ENCODE peak calls at places on chromosomes 1 and 21, in nine cellular contexts. One of them, this sample, is unnamed. For H3K36me3, the result is how much of the 10 kb centered on the place peaks cover.

GRCh38 chr1:41381691-41382530 is 20.7 kb downstream of the FOXO6 start:
- DNase-seq in DND-41: no peak
- DNase-seq in Panc1: no peak
- DNase-seq in ovary: no peak
- DNase-seq in sigmoid colon: peak
- DNase-seq in OCI-LY7: no peak
- DNase-seq in hepatocyte: peak
- DNase-seq in fibroblast of lung: peak
- DNase-seq in IMR-90: no peak
- DNase-seq in this sample: no peak

GRCh38 chr21:46130721-46131720 is 24.4 kb downstream of the FTCD start:
- DNase-seq in DND-41: no peak
- DNase-seq in Panc1: no peak
- DNase-seq in ovary: no peak
- DNase-seq in sigmoid colon: no peak
- DNase-seq in OCI-LY7: no peak
- DNase-seq in hepatocyte: no peak
- DNase-seq in fibroblast of lung: peak
- DNase-seq in IMR-90: no peak
- DNase-seq in this sample: no peak

GRCh38 chr1:226688056-226688748 is 50.9 kb downstream of the ITPKB start:
- DNase-seq in DND-41: no peak
- DNase-seq in Panc1: no peak
- DNase-seq in ovary: no peak
- DNase-seq in sigmoid colon: peak
- DNase-seq in OCI-LY7: peak
- DNase-seq in hepatocyte: no peak
- DNase-seq in fibroblast of lung: no peak
- DNase-seq in IMR-90: no peak
- DNase-seq in this sample: no peak

GRCh38 chr21:46051821-46052675 is 45.9 kb upstream of the COL6A2 start:
- DNase-seq in DND-41: no peak
- DNase-seq in Panc1: no peak
- DNase-seq in ovary: no peak
- DNase-seq in sigmoid colon: peak
- DNase-seq in OCI-LY7: no peak
- DNase-seq in hepatocyte: no peak
- DNase-seq in fibroblast of lung: no peak
- DNase-seq in IMR-90: no peak
- DNase-seq in this sample: no peak

GRCh38 chr1:181587870-181588438 is 104.6 kb downstream of the CACNA1E start:
- DNase-seq in DND-41: peak
- DNase-seq in Panc1: no peak
- DNase-seq in ovary: no peak
- DNase-seq in sigmoid colon: no peak
- DNase-seq in OCI-LY7: no peak
- DNase-seq in hepatocyte: no peak
- DNase-seq in fibroblast of lung: no peak
- DNase-seq in IMR-90: no peak
- DNase-seq in this sample: no peak

GRCh38 chr1:224632381-224632871 is 16.3 kb downstream of the CNIH3 start:
- DNase-seq in DND-41: no peak
- DNase-seq in Panc1: no peak
- DNase-seq in ovary: peak
- DNase-seq in sigmoid colon: no peak
- DNase-seq in OCI-LY7: no peak
- DNase-seq in hepatocyte: no peak
- DNase-seq in fibroblast of lung: peak
- DNase-seq in IMR-90: peak
- DNase-seq in this sample: no peak

GRCh38 chr1:29469457-29469856 is 233.1 kb downstream of the PTPRU start:
- DNase-seq in DND-41: no peak
- DNase-seq in Panc1: no peak
- DNase-seq in ovary: peak
- DNase-seq in sigmoid colon: peak
- DNase-seq in OCI-LY7: no peak
- DNase-seq in hepatocyte: no peak
- DNase-seq in fibroblast of lung: no peak
- DNase-seq in IMR-90: no peak
- DNase-seq in this sample: no peak

GRCh38 chr1:237133921-237134320 is 91.9 kb downstream of the RYR2 start:
- DNase-seq in DND-41: no peak
- DNase-seq in Panc1: no peak
- DNase-seq in ovary: no peak
- DNase-seq in sigmoid colon: no peak
- DNase-seq in OCI-LY7: no peak
- DNase-seq in hepatocyte: no peak
- DNase-seq in fibroblast of lung: no peak
- DNase-seq in IMR-90: no peak
- DNase-seq in this sample: no peak

GRCh38 chr1:204041803-204042505 is 31.0 kb upstream of the SOX13 start:
- DNase-seq in DND-41: no peak
- DNase-seq in Panc1: no peak
- DNase-seq in ovary: no peak
- DNase-seq in sigmoid colon: peak
- DNase-seq in OCI-LY7: no peak
- DNase-seq in hepatocyte: no peak
- DNase-seq in fibroblast of lung: peak
- DNase-seq in IMR-90: peak
- DNase-seq in this sample: no peak

GRCh38 chr21:37072988-37073416 is at the start of the genes PIGP and TTC3:
- DNase-seq in DND-41: peak
- DNase-seq in Panc1: no peak
- DNase-seq in ovary: peak
- DNase-seq in sigmoid colon: peak
- DNase-seq in OCI-LY7: peak
- DNase-seq in hepatocyte: peak
- DNase-seq in fibroblast of lung: peak
- DNase-seq in IMR-90: peak
- DNase-seq in this sample: peak

GRCh38 chr21:37074546-37074945 is 1.5 kb downstream of the TTC3 start:
- DNase-seq in DND-41: no peak
- DNase-seq in Panc1: no peak
- DNase-seq in ovary: no peak
- DNase-seq in sigmoid colon: no peak
- DNase-seq in OCI-LY7: no peak
- DNase-seq in hepatocyte: no peak
- DNase-seq in fibroblast of lung: no peak
- DNase-seq in IMR-90: no peak
- DNase-seq in this sample: no peak

GRCh38 chr21:37072239-37072987 is 458 bp downstream of the PIGP start:
- DNase-seq in DND-41: no peak
- DNase-seq in Panc1: no peak
- DNase-seq in ovary: peak
- DNase-seq in sigmoid colon: peak
- DNase-seq in OCI-LY7: no peak
- DNase-seq in hepatocyte: peak
- DNase-seq in fibroblast of lung: no peak
- DNase-seq in IMR-90: peak
- DNase-seq in this sample: peak

GRCh38 chr21:37074195-37074510 is 1.1 kb downstream of the TTC3 start:
- DNase-seq in DND-41: no peak
- DNase-seq in Panc1: no peak
- DNase-seq in ovary: no peak
- DNase-seq in sigmoid colon: no peak
- DNase-seq in OCI-LY7: no peak
- DNase-seq in hepatocyte: no peak
- DNase-seq in fibroblast of lung: no peak
- DNase-seq in IMR-90: no peak
- DNase-seq in this sample: no peak

DNA sequence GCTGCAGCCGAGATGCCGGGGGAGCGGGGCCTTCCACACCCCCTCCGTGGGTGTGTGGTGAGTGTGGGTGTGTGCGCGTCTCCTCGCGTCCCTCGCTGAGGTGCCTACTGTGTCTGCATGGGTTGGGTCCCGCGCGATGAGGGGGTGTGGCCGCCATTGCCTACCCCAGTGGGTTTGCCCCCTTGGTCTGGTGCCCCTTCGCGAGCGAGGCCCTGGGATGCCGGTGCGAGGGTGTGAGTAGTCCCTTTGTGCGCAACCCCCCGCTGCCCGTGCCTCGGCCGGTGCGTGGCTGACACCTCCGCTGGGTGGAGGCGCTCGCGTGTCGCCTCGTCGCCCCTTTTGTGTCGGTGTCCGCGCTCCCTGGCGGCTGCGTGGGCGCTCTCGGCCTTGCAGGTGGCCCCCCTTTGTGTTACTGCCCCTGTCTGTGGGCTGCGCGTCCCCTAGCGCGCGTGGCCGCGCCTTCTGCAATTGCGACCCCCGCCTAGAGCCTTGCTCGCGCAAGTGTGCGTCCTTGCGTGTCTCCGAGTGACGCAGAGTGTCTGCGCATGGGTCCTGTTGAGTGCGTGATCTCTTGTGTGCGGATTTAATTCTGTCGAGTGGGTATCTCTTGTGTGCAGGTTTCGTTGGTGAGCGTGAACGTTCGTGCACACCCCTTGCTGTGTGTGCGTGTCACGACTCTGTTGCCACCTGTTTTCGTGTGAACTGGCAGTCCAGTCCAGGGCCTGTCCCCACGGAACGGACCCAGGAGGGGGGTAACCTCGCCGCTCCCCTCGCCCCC is 552 bp downstream of the TTC3 start:
- DNase-seq in DND-41: peak
- DNase-seq in Panc1: no peak
- DNase-seq in ovary: peak
- DNase-seq in sigmoid colon: peak
- DNase-seq in OCI-LY7: peak
- DNase-seq in hepatocyte: peak
- DNase-seq in fibroblast of lung: peak
- DNase-seq in IMR-90: peak
- DNase-seq in this sample: no peak
- TF ChIP-seq CTCF in DND-41: peak
- TF ChIP-seq CTCF in Panc1: no peak
- TF ChIP-seq CTCF in ovary: peak
- TF ChIP-seq CTCF in sigmoid colon: no peak
- TF ChIP-seq CTCF in OCI-LY7: peak
- TF ChIP-seq CTCF in hepatocyte: no peak
- TF ChIP-seq CTCF in fibroblast of lung: no peak
- TF ChIP-seq CTCF in IMR-90: no peak
- TF ChIP-seq CTCF in this sample: peak

GRCh38 chr1:167544447-167544846 is 9.1 kb downstream of the CREG1 start:
- DNase-seq in DND-41: no peak
- DNase-seq in Panc1: no peak
- DNase-seq in ovary: no peak
- DNase-seq in sigmoid colon: no peak
- DNase-seq in OCI-LY7: no peak
- DNase-seq in hepatocyte: no peak
- DNase-seq in fibroblast of lung: no peak
- DNase-seq in IMR-90: no peak
- DNase-seq in this sample: no peak
- H3K36me3 ChIP-seq in DND-41: under half
- H3K36me3 ChIP-seq in Panc1: under half
- H3K36me3 ChIP-seq in ovary: under half
- H3K36me3 ChIP-seq in sigmoid colon: under half
- H3K36me3 ChIP-seq in OCI-LY7: half or more
- H3K36me3 ChIP-seq in hepatocyte: under half
- H3K36me3 ChIP-seq in fibroblast of lung: under half
- H3K36me3 ChIP-seq in IMR-90: under half
- H3K36me3 ChIP-seq in this sample: under half

GRCh38 chr1:161072751-161073449 is 3.2 kb upstream of the ARHGAP30 start:
- DNase-seq in DND-41: no peak
- DNase-seq in Panc1: no peak
- DNase-seq in ovary: no peak
- DNase-seq in sigmoid colon: no peak
- DNase-seq in OCI-LY7: no peak
- DNase-seq in hepatocyte: no peak
- DNase-seq in fibroblast of lung: no peak
- DNase-seq in IMR-90: no peak
- DNase-seq in this sample: no peak

GRCh38 chr1:161073474-161074121 is 3.9 kb upstream of the ARHGAP30 start:
- DNase-seq in DND-41: no peak
- DNase-seq in Panc1: no peak
- DNase-seq in ovary: no peak
- DNase-seq in sigmoid colon: no peak
- DNase-seq in OCI-LY7: no peak
- DNase-seq in hepatocyte: peak
- DNase-seq in fibroblast of lung: no peak
- DNase-seq in IMR-90: no peak
- DNase-seq in this sample: no peak

GRCh38 chr1:161069731-161070270 is at the start of gene ARHGAP30:
- DNase-seq in DND-41: peak
- DNase-seq in Panc1: no peak
- DNase-seq in ovary: no peak
- DNase-seq in sigmoid colon: peak
- DNase-seq in OCI-LY7: peak
- DNase-seq in hepatocyte: no peak
- DNase-seq in fibroblast of lung: no peak
- DNase-seq in IMR-90: no peak
- DNase-seq in this sample: no peak

GRCh38 chr1:161070737-161071136 is 1.0 kb upstream of the ARHGAP30 start:
- DNase-seq in DND-41: no peak
- DNase-seq in Panc1: no peak
- DNase-seq in ovary: no peak
- DNase-seq in sigmoid colon: no peak
- DNase-seq in OCI-LY7: no peak
- DNase-seq in hepatocyte: no peak
- DNase-seq in fibroblast of lung: no peak
- DNase-seq in IMR-90: no peak
- DNase-seq in this sample: no peak

DNA sequence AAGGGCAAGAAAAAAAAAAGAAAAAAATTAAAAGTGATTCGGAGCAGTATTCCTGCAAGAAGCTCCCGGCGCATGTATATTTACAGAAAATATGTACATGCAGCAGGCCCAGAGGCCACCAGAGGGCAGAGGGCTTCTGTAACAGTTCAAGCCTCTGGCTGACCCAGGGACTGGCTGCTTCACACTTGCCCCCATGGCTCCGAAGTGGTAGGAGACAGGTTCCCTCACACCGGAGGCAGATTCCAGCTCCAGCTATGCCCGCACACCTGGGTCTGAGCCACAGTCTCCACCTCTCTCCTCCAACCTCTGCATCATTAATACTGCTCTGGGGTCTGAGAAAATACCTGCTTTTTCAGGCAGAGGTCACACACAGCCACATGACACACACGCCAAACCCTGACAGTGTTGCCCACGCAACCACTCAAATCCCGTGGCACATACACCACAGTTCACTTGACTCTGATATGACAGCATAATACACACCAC is 2.2 kb upstream of the ARHGAP30 start:
- DNase-seq in DND-41: peak
- DNase-seq in Panc1: peak
- DNase-seq in ovary: no peak
- DNase-seq in sigmoid colon: no peak
- DNase-seq in OCI-LY7: peak
- DNase-seq in hepatocyte: peak
- DNase-seq in fibroblast of lung: peak
- DNase-seq in IMR-90: no peak
- DNase-seq in this sample: no peak
- TF ChIP-seq CTCF in DND-41: peak
- TF ChIP-seq CTCF in Panc1: peak
- TF ChIP-seq CTCF in ovary: no peak
- TF ChIP-seq CTCF in sigmoid colon: peak
- TF ChIP-seq CTCF in OCI-LY7: peak
- TF ChIP-seq CTCF in hepatocyte: peak
- TF ChIP-seq CTCF in fibroblast of lung: peak
- TF ChIP-seq CTCF in IMR-90: peak
- TF ChIP-seq CTCF in this sample: peak

DNA sequence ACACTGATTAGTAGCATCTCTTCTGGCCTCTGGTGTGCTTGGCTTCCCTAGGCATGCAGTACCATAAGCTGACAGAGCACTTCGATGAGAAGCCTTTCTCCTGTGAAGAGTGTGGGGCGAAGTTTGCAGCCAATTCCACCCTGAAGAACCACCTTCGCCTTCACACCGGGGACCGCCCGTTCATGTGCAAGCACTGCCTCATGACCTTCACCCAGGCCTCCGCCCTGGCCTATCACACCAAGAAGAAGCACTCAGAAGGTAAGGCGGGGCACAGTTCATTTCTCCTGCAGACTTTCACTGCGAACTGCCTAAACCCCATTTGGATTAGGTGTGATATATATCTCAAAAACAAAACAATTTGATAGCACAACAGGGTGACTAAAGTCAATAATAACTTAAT is 50.4 kb upstream of the EPHA8 start:
- DNase-seq in DND-41: no peak
- DNase-seq in Panc1: no peak
- DNase-seq in ovary: no peak
- DNase-seq in sigmoid colon: no peak
- DNase-seq in OCI-LY7: no peak
- DNase-seq in hepatocyte: no peak
- DNase-seq in fibroblast of lung: no peak
- DNase-seq in IMR-90: no peak
- DNase-seq in this sample: no peak
- H3K36me3 ChIP-seq in DND-41: half or more
- H3K36me3 ChIP-seq in Panc1: under half
- H3K36me3 ChIP-seq in ovary: under half
- H3K36me3 ChIP-seq in sigmoid colon: under half
- H3K36me3 ChIP-seq in OCI-LY7: half or more
- H3K36me3 ChIP-seq in hepatocyte: under half
- H3K36me3 ChIP-seq in fibroblast of lung: under half
- H3K36me3 ChIP-seq in IMR-90: under half
- H3K36me3 ChIP-seq in this sample: under half

This sample was measured in BJ.